ENCODE peak calls at places on chromosomes 16 and 17, in six cellular contexts. R is iris pigment epithelial cell; A is effector memory CD4-positive, alpha-beta T cell; G is GOT3; K is naive thymus-derived CD8-positive, alpha-beta T cell; M is activated naive CD8-positive, alpha-beta T cell treated with anti-CD3 and anti-CD28 coated beads, Interleukin-2, amount 50 U/mL, for 24 hours. I is an unnamed sample.

GRCh38 chr16:68311316-68311620 is 449 bp downstream of the PRMT7 start:
- DNase-seq in M (no peak), K (no peak), A (peak; percentile 61), R (peak; percentile 60), G (no peak), I (no peak)

GRCh38 chr16:1812732-1813163 is 13.9 kb downstream of the HAGH start:
- DNase-seq in A (no peak), R (peak; percentile 63), K (peak; percentile 45), G (peak; percentile 30), M (peak; percentile 68), I (peak; percentile 38)

GRCh38 chr16:3509470-3509928 is 8.7 kb downstream of the CLUAP1 start:
- DNase-seq in R (peak; percentile 50), G (no peak), M (peak; percentile 75), K (peak; percentile 64), A (peak; percentile 41), I (no peak)

GRCh38 chr16:75789237-75789636 is 62.9 kb upstream of the CPHXL start:
- DNase-seq in G (no peak), M (no peak), A (no peak), R (peak; percentile 49), K (no peak), I (peak; percentile 40)

GRCh38 chr17:4405038-4405669 is 28.6 kb upstream of the SPNS3 start:
- DNase-seq in R (no peak), M (no peak), A (no peak), G (no peak), K (no peak), I (no peak)

GRCh38 chr16:27374231-27374793 is 27.7 kb upstream of the IL21R start:
- DNase-seq in K (no peak), R (no peak), A (no peak), G (no peak), M (no peak), I (no peak)

GRCh38 chr16:12902511-12903324 is 1.3 kb downstream of the SHISA9 start:
- DNase-seq in K (no peak), G (no peak), A (no peak), M (no peak), R (no peak), I (no peak)

GRCh38 chr17:32962320-32962707 is 29.3 kb upstream of the SPACA3 start:
- DNase-seq in K (no peak), G (no peak), A (no peak), M (no peak), R (no peak), I (no peak)

GRCh38 chr17:8221663-8222379 is 11.4 kb upstream of the AURKB start:
- DNase-seq in R (no peak), G (peak; percentile 70), M (peak; percentile 89), K (peak; percentile 79), A (peak; percentile 78), I (peak; percentile 92)

GRCh38 chr16:67779256-67780014 is 26.9 kb downstream of the RANBP10 start:
- DNase-seq in A (no peak), K (no peak), G (no peak), M (no peak), R (no peak), I (no peak)